ENCODE peak calls at places on chromosomes 11 and 22, in eight cellular contexts. One of them, this sample, is unnamed.

GRCh38 chr11:71246559-71246958 is 5.8 kb downstream of the SHANK2 start:
- DNase-seq in Ammon's horn: no peak
- DNase-seq in HL-60: no peak
- DNase-seq in substantia nigra: no peak
- DNase-seq in T-helper 1 cell: no peak
- DNase-seq in activated T-helper 1 cell treated with anti-CD3 and anti-CD28 coated beads, Interleukin-2, amount 50 U/mL, for 16 hours: no peak
- DNase-seq in A549: no peak
- DNase-seq in mesenteric fat pad: peak; percentile 12
- DNase-seq in this sample: no peak

GRCh38 chr11:60265373-60266214 is 14.9 kb upstream of the MS4A4A start:
- DNase-seq in Ammon's horn: peak; percentile 40
- DNase-seq in HL-60: peak; percentile 31
- DNase-seq in substantia nigra: no peak
- DNase-seq in T-helper 1 cell: peak; percentile 11
- DNase-seq in activated T-helper 1 cell treated with anti-CD3 and anti-CD28 coated beads, Interleukin-2, amount 50 U/mL, for 16 hours: no peak
- DNase-seq in A549: peak; percentile 28
- DNase-seq in mesenteric fat pad: no peak
- DNase-seq in this sample: peak; percentile 47

GRCh38 chr22:38167988-38168407 is 13.6 kb downstream of the PLA2G6 start:
- DNase-seq in Ammon's horn: no peak
- DNase-seq in HL-60: no peak
- DNase-seq in substantia nigra: no peak
- DNase-seq in T-helper 1 cell: no peak
- DNase-seq in activated T-helper 1 cell treated with anti-CD3 and anti-CD28 coated beads, Interleukin-2, amount 50 U/mL, for 16 hours: no peak
- DNase-seq in A549: no peak
- DNase-seq in mesenteric fat pad: no peak
- DNase-seq in this sample: no peak

GRCh38 chr22:29044657-29045176 is 16.9 kb downstream of the C22orf31 start:
- DNase-seq in Ammon's horn: no peak
- DNase-seq in HL-60: no peak
- DNase-seq in substantia nigra: no peak
- DNase-seq in T-helper 1 cell: no peak
- DNase-seq in activated T-helper 1 cell treated with anti-CD3 and anti-CD28 coated beads, Interleukin-2, amount 50 U/mL, for 16 hours: no peak
- DNase-seq in A549: no peak
- DNase-seq in mesenteric fat pad: no peak
- DNase-seq in this sample: peak; percentile 81

GRCh38 chr11:130848361-130849214 is 67.7 kb downstream of the SNX19 start:
- DNase-seq in Ammon's horn: no peak
- DNase-seq in HL-60: no peak
- DNase-seq in substantia nigra: no peak
- DNase-seq in T-helper 1 cell: no peak
- DNase-seq in activated T-helper 1 cell treated with anti-CD3 and anti-CD28 coated beads, Interleukin-2, amount 50 U/mL, for 16 hours: no peak
- DNase-seq in A549: no peak
- DNase-seq in mesenteric fat pad: no peak
- DNase-seq in this sample: no peak

GRCh38 chr22:44780876-44781275 is 28.5 kb downstream of the ARHGAP8 start:
- DNase-seq in Ammon's horn: no peak
- DNase-seq in HL-60: no peak
- DNase-seq in substantia nigra: no peak
- DNase-seq in T-helper 1 cell: no peak
- DNase-seq in activated T-helper 1 cell treated with anti-CD3 and anti-CD28 coated beads, Interleukin-2, amount 50 U/mL, for 16 hours: no peak
- DNase-seq in A549: no peak
- DNase-seq in mesenteric fat pad: no peak
- DNase-seq in this sample: no peak

GRCh38 chr11:67303132-67303988 is at the start of gene SSH3:
- DNase-seq in Ammon's horn: peak; percentile 77
- DNase-seq in HL-60: peak; percentile 37
- DNase-seq in substantia nigra: no peak
- DNase-seq in T-helper 1 cell: peak; percentile 56
- DNase-seq in activated T-helper 1 cell treated with anti-CD3 and anti-CD28 coated beads, Interleukin-2, amount 50 U/mL, for 16 hours: no peak
- DNase-seq in A549: peak; percentile 71
- DNase-seq in mesenteric fat pad: peak; percentile 92
- DNase-seq in this sample: peak; percentile 54

GRCh38 chr22:40190501-40190900 is 12.8 kb downstream of the TNRC6B start:
- DNase-seq in Ammon's horn: no peak
- DNase-seq in HL-60: peak; percentile 41
- DNase-seq in substantia nigra: no peak
- DNase-seq in T-helper 1 cell: no peak
- DNase-seq in activated T-helper 1 cell treated with anti-CD3 and anti-CD28 coated beads, Interleukin-2, amount 50 U/mL, for 16 hours: no peak
- DNase-seq in A549: no peak
- DNase-seq in mesenteric fat pad: no peak
- DNase-seq in this sample: no peak

GRCh38 chr11:77121876-77122575 is 6.0 kb upstream of the MYO7A start:
- DNase-seq in Ammon's horn: no peak
- DNase-seq in HL-60: no peak
- DNase-seq in substantia nigra: no peak
- DNase-seq in T-helper 1 cell: no peak
- DNase-seq in activated T-helper 1 cell treated with anti-CD3 and anti-CD28 coated beads, Interleukin-2, amount 50 U/mL, for 16 hours: no peak
- DNase-seq in A549: no peak
- DNase-seq in mesenteric fat pad: no peak
- DNase-seq in this sample: no peak

GRCh38 chr11:108870373-108871020 is 205.6 kb downstream of the DDX10 start:
- DNase-seq in Ammon's horn: no peak
- DNase-seq in HL-60: no peak
- DNase-seq in substantia nigra: no peak
- DNase-seq in T-helper 1 cell: no peak
- DNase-seq in activated T-helper 1 cell treated with anti-CD3 and anti-CD28 coated beads, Interleukin-2, amount 50 U/mL, for 16 hours: no peak
- DNase-seq in A549: no peak
- DNase-seq in mesenteric fat pad: no peak
- DNase-seq in this sample: peak; percentile 85

GRCh38 chr11:70156291-70157037 is 46.6 kb upstream of the FADD start:
- DNase-seq in Ammon's horn: no peak
- DNase-seq in HL-60: no peak
- DNase-seq in substantia nigra: no peak
- DNase-seq in T-helper 1 cell: no peak
- DNase-seq in activated T-helper 1 cell treated with anti-CD3 and anti-CD28 coated beads, Interleukin-2, amount 50 U/mL, for 16 hours: no peak
- DNase-seq in A549: no peak
- DNase-seq in mesenteric fat pad: no peak
- DNase-seq in this sample: no peak

GRCh38 chr11:45859661-45860140 is 12.4 kb downstream of the CRY2 start:
- DNase-seq in Ammon's horn: peak; percentile 86
- DNase-seq in HL-60: no peak
- DNase-seq in substantia nigra: peak; percentile 22
- DNase-seq in T-helper 1 cell: no peak
- DNase-seq in activated T-helper 1 cell treated with anti-CD3 and anti-CD28 coated beads, Interleukin-2, amount 50 U/mL, for 16 hours: no peak
- DNase-seq in A549: no peak
- DNase-seq in mesenteric fat pad: peak; percentile 96
- DNase-seq in this sample: peak; percentile 98

GRCh38 chr11:133586903-133587517 is 54.7 kb upstream of the OPCML start:
- DNase-seq in Ammon's horn: no peak
- DNase-seq in HL-60: no peak
- DNase-seq in substantia nigra: no peak
- DNase-seq in T-helper 1 cell: no peak
- DNase-seq in activated T-helper 1 cell treated with anti-CD3 and anti-CD28 coated beads, Interleukin-2, amount 50 U/mL, for 16 hours: no peak
- DNase-seq in A549: no peak
- DNase-seq in mesenteric fat pad: no peak
- DNase-seq in this sample: no peak

GRCh38 chr11:33773399-33774355 is 643 bp downstream of the FBXO3 start:
- DNase-seq in Ammon's horn: peak; percentile 41
- DNase-seq in HL-60: no peak
- DNase-seq in substantia nigra: peak; percentile 49
- DNase-seq in T-helper 1 cell: peak; percentile 67
- DNase-seq in activated T-helper 1 cell treated with anti-CD3 and anti-CD28 coated beads, Interleukin-2, amount 50 U/mL, for 16 hours: no peak
- DNase-seq in A549: peak; percentile 40
- DNase-seq in mesenteric fat pad: no peak
- DNase-seq in this sample: no peak

GRCh38 chr11:83773950-83774880 is 488.0 kb upstream of the CCDC90B start:
- DNase-seq in Ammon's horn: no peak
- DNase-seq in HL-60: no peak
- DNase-seq in substantia nigra: no peak
- DNase-seq in T-helper 1 cell: no peak
- DNase-seq in activated T-helper 1 cell treated with anti-CD3 and anti-CD28 coated beads, Interleukin-2, amount 50 U/mL, for 16 hours: no peak
- DNase-seq in A549: no peak
- DNase-seq in mesenteric fat pad: no peak
- DNase-seq in this sample: peak; percentile 39

GRCh38 chr11:11263238-11264030 is 89.6 kb downstream of the CSNK2A3 start:
- DNase-seq in Ammon's horn: no peak
- DNase-seq in HL-60: no peak
- DNase-seq in substantia nigra: no peak
- DNase-seq in T-helper 1 cell: no peak
- DNase-seq in activated T-helper 1 cell treated with anti-CD3 and anti-CD28 coated beads, Interleukin-2, amount 50 U/mL, for 16 hours: no peak
- DNase-seq in A549: no peak
- DNase-seq in mesenteric fat pad: no peak
- DNase-seq in this sample: peak; percentile 21

GRCh38 chr11:70944636-70945035 is 307.7 kb downstream of the SHANK2 start:
- DNase-seq in Ammon's horn: no peak
- DNase-seq in HL-60: no peak
- DNase-seq in substantia nigra: no peak
- DNase-seq in T-helper 1 cell: no peak
- DNase-seq in activated T-helper 1 cell treated with anti-CD3 and anti-CD28 coated beads, Interleukin-2, amount 50 U/mL, for 16 hours: no peak
- DNase-seq in A549: no peak
- DNase-seq in mesenteric fat pad: no peak
- DNase-seq in this sample: no peak

GRCh38 chr11:35105319-35106063 is 33.5 kb upstream of the CD44 start:
- DNase-seq in Ammon's horn: no peak
- DNase-seq in HL-60: no peak
- DNase-seq in substantia nigra: no peak
- DNase-seq in T-helper 1 cell: no peak
- DNase-seq in activated T-helper 1 cell treated with anti-CD3 and anti-CD28 coated beads, Interleukin-2, amount 50 U/mL, for 16 hours: no peak
- DNase-seq in A549: no peak
- DNase-seq in mesenteric fat pad: no peak
- DNase-seq in this sample: no peak

GRCh38 chr11:36333897-36334296 is 37.8 kb downstream of the PRR5L start:
- DNase-seq in Ammon's horn: no peak
- DNase-seq in HL-60: no peak
- DNase-seq in substantia nigra: no peak
- DNase-seq in T-helper 1 cell: no peak
- DNase-seq in activated T-helper 1 cell treated with anti-CD3 and anti-CD28 coated beads, Interleukin-2, amount 50 U/mL, for 16 hours: no peak
- DNase-seq in A549: no peak
- DNase-seq in mesenteric fat pad: no peak
- DNase-seq in this sample: peak; percentile 72

GRCh38 chr22:50260434-50260800 is 1.1 kb downstream of the MAPK12 start:
- DNase-seq in Ammon's horn: no peak
- DNase-seq in HL-60: no peak
- DNase-seq in substantia nigra: no peak
- DNase-seq in T-helper 1 cell: no peak
- DNase-seq in activated T-helper 1 cell treated with anti-CD3 and anti-CD28 coated beads, Interleukin-2, amount 50 U/mL, for 16 hours: no peak
- DNase-seq in A549: no peak
- DNase-seq in mesenteric fat pad: no peak
- DNase-seq in this sample: no peak

GRCh38 chr11:111135101-111135500 is 110.4 kb upstream of the POU2AF2 start:
- DNase-seq in Ammon's horn: no peak
- DNase-seq in HL-60: no peak
- DNase-seq in substantia nigra: no peak
- DNase-seq in T-helper 1 cell: no peak
- DNase-seq in activated T-helper 1 cell treated with anti-CD3 and anti-CD28 coated beads, Interleukin-2, amount 50 U/mL, for 16 hours: no peak
- DNase-seq in A549: no peak
- DNase-seq in mesenteric fat pad: no peak
- DNase-seq in this sample: no peak

GRCh38 chr11:8229299-8230177 is 34.1 kb downstream of the LMO1 start:
- DNase-seq in Ammon's horn: no peak
- DNase-seq in HL-60: no peak
- DNase-seq in substantia nigra: no peak
- DNase-seq in T-helper 1 cell: no peak
- DNase-seq in activated T-helper 1 cell treated with anti-CD3 and anti-CD28 coated beads, Interleukin-2, amount 50 U/mL, for 16 hours: no peak
- DNase-seq in A549: no peak
- DNase-seq in mesenteric fat pad: no peak
- DNase-seq in this sample: no peak

GRCh38 chr11:45048313-45048841 is 97.7 kb upstream of the TP53I11 start:
- DNase-seq in Ammon's horn: no peak
- DNase-seq in HL-60: no peak
- DNase-seq in substantia nigra: no peak
- DNase-seq in T-helper 1 cell: no peak
- DNase-seq in activated T-helper 1 cell treated with anti-CD3 and anti-CD28 coated beads, Interleukin-2, amount 50 U/mL, for 16 hours: no peak
- DNase-seq in A549: no peak
- DNase-seq in mesenteric fat pad: no peak
- DNase-seq in this sample: no peak

GRCh38 chr11:36478700-36479329 is 31.3 kb downstream of the TRAF6 start:
- DNase-seq in Ammon's horn: peak; percentile 79
- DNase-seq in HL-60: peak; percentile 43
- DNase-seq in substantia nigra: no peak
- DNase-seq in T-helper 1 cell: peak; percentile 47
- DNase-seq in activated T-helper 1 cell treated with anti-CD3 and anti-CD28 coated beads, Interleukin-2, amount 50 U/mL, for 16 hours: no peak
- DNase-seq in A549: peak; percentile 35
- DNase-seq in mesenteric fat pad: no peak
- DNase-seq in this sample: peak; percentile 81

GRCh38 chr22:29457730-29458129 is 19.3 kb downstream of the RFPL1 start:
- DNase-seq in Ammon's horn: no peak
- DNase-seq in HL-60: no peak
- DNase-seq in substantia nigra: no peak
- DNase-seq in T-helper 1 cell: no peak
- DNase-seq in activated T-helper 1 cell treated with anti-CD3 and anti-CD28 coated beads, Interleukin-2, amount 50 U/mL, for 16 hours: no peak
- DNase-seq in A549: peak; percentile 77
- DNase-seq in mesenteric fat pad: no peak
- DNase-seq in this sample: peak; percentile 66

GRCh38 chr22:29158546-29158945 is 47.1 kb upstream of the EMID1 start:
- DNase-seq in Ammon's horn: no peak
- DNase-seq in HL-60: no peak
- DNase-seq in substantia nigra: no peak
- DNase-seq in T-helper 1 cell: no peak
- DNase-seq in activated T-helper 1 cell treated with anti-CD3 and anti-CD28 coated beads, Interleukin-2, amount 50 U/mL, for 16 hours: no peak
- DNase-seq in A549: no peak
- DNase-seq in mesenteric fat pad: no peak
- DNase-seq in this sample: no peak

GRCh38 chr22:26273011-26273675 is 103.9 kb downstream of the SEZ6L start:
- DNase-seq in Ammon's horn: peak; percentile 91
- DNase-seq in HL-60: no peak
- DNase-seq in substantia nigra: no peak
- DNase-seq in T-helper 1 cell: no peak
- DNase-seq in activated T-helper 1 cell treated with anti-CD3 and anti-CD28 coated beads, Interleukin-2, amount 50 U/mL, for 16 hours: no peak
- DNase-seq in A549: no peak
- DNase-seq in mesenteric fat pad: no peak
- DNase-seq in this sample: no peak

GRCh38 chr11:32385998-32386397 is 49.3 kb downstream of the WT1 start:
- DNase-seq in Ammon's horn: no peak
- DNase-seq in HL-60: no peak
- DNase-seq in substantia nigra: no peak
- DNase-seq in T-helper 1 cell: no peak
- DNase-seq in activated T-helper 1 cell treated with anti-CD3 and anti-CD28 coated beads, Interleukin-2, amount 50 U/mL, for 16 hours: no peak
- DNase-seq in A549: peak; percentile 61
- DNase-seq in mesenteric fat pad: no peak
- DNase-seq in this sample: peak; percentile 75

GRCh38 chr11:23022854-23023253 is 162.6 kb upstream of the CCDC179 start:
- DNase-seq in Ammon's horn: no peak
- DNase-seq in HL-60: no peak
- DNase-seq in substantia nigra: no peak
- DNase-seq in T-helper 1 cell: no peak
- DNase-seq in activated T-helper 1 cell treated with anti-CD3 and anti-CD28 coated beads, Interleukin-2, amount 50 U/mL, for 16 hours: no peak
- DNase-seq in A549: no peak
- DNase-seq in mesenteric fat pad: no peak
- DNase-seq in this sample: no peak

GRCh38 chr11:93005239-93005638 is 35.8 kb downstream of the MTNR1B start:
- DNase-seq in Ammon's horn: no peak
- DNase-seq in HL-60: no peak
- DNase-seq in substantia nigra: no peak
- DNase-seq in T-helper 1 cell: no peak
- DNase-seq in activated T-helper 1 cell treated with anti-CD3 and anti-CD28 coated beads, Interleukin-2, amount 50 U/mL, for 16 hours: no peak
- DNase-seq in A549: no peak
- DNase-seq in mesenteric fat pad: no peak
- DNase-seq in this sample: peak; percentile 60

GRCh38 chr11:83374311-83374710 is 88.1 kb upstream of the CCDC90B start:
- DNase-seq in Ammon's horn: peak; percentile 60
- DNase-seq in HL-60: no peak
- DNase-seq in substantia nigra: no peak
- DNase-seq in T-helper 1 cell: no peak
- DNase-seq in activated T-helper 1 cell treated with anti-CD3 and anti-CD28 coated beads, Interleukin-2, amount 50 U/mL, for 16 hours: no peak
- DNase-seq in A549: no peak
- DNase-seq in mesenteric fat pad: no peak
- DNase-seq in this sample: no peak

GRCh38 chr11:120626791-120627190 is 115.2 kb downstream of the GRIK4 start:
- DNase-seq in Ammon's horn: no peak
- DNase-seq in HL-60: no peak
- DNase-seq in substantia nigra: no peak
- DNase-seq in T-helper 1 cell: no peak
- DNase-seq in activated T-helper 1 cell treated with anti-CD3 and anti-CD28 coated beads, Interleukin-2, amount 50 U/mL, for 16 hours: no peak
- DNase-seq in A549: no peak
- DNase-seq in mesenteric fat pad: no peak
- DNase-seq in this sample: no peak

GRCh38 chr11:106344392-106344791 is 266.9 kb downstream of the AASDHPPT start:
- DNase-seq in Ammon's horn: no peak
- DNase-seq in HL-60: no peak
- DNase-seq in substantia nigra: no peak
- DNase-seq in T-helper 1 cell: no peak
- DNase-seq in activated T-helper 1 cell treated with anti-CD3 and anti-CD28 coated beads, Interleukin-2, amount 50 U/mL, for 16 hours: no peak
- DNase-seq in A549: no peak
- DNase-seq in mesenteric fat pad: no peak
- DNase-seq in this sample: peak; percentile 90

GRCh38 chr11:78290293-78291176 is 101.8 kb downstream of the USP35 start:
- DNase-seq in Ammon's horn: peak; percentile 58
- DNase-seq in HL-60: peak; percentile 98
- DNase-seq in substantia nigra: no peak
- DNase-seq in T-helper 1 cell: peak; percentile 93
- DNase-seq in activated T-helper 1 cell treated with anti-CD3 and anti-CD28 coated beads, Interleukin-2, amount 50 U/mL, for 16 hours: no peak
- DNase-seq in A549: no peak
- DNase-seq in mesenteric fat pad: no peak
- DNase-seq in this sample: peak; percentile 98